ENCODE peak calls at places on chromosomes 3 and 15, in five cellular contexts. V is esophagus muscularis mucosa; W is nephron progenitor cell; F is stimulated activated CD4-positive, alpha-beta T cell treated with anti-CD3 and anti-CD28 coated beads, Interleukin-2, amount 100 ng/mL, for 24 hours; T is C1 segment of cervical spinal cord. M is an unnamed sample.

GRCh38 chr3:62051506-62051905 is 321.8 kb downstream of the FEZF2 start:
- DNase-seq in V (no peak), W (no peak), F (no peak), T (no peak), M (no peak)

GRCh38 chr3:535566-536416 is 339.2 kb downstream of the CHL1 start:
- DNase-seq in V (no peak), W (peak), F (no peak), T (peak), M (no peak)

GRCh38 chr3:16300881-16301359 is 35.9 kb downstream of the OXNAD1 start:
- DNase-seq in V (peak), W (no peak), F (no peak), T (no peak), M (peak)

GRCh38 chr3:177057768-177058167 is 139.5 kb downstream of the TBL1XR1 start:
- DNase-seq in V (no peak), W (no peak), F (peak), T (no peak), M (no peak)

GRCh38 chr15:38193496-38193895 is 59.1 kb upstream of the SPRED1 start:
- DNase-seq in V (no peak), W (no peak), F (no peak), T (no peak), M (no peak)

GRCh38 chr3:16474304-16474703 is 39.2 kb downstream of the RFTN1 start:
- DNase-seq in V (no peak), W (no peak), F (no peak), T (no peak), M (no peak)

GRCh38 chr3:33791477-33792166 is 6.8 kb upstream of the PDCD6IP start:
- DNase-seq in V (no peak), W (no peak), F (no peak), T (no peak), M (peak)

GRCh38 chr3:14082108-14082657 is 42.5 kb downstream of the CHCHD4 start:
- DNase-seq in V (no peak), W (no peak), F (peak), T (no peak), M (no peak)

GRCh38 chr3:190012314-190012782 is 108.3 kb downstream of the P3H2 start:
- DNase-seq in V (no peak), W (no peak), F (no peak), T (no peak), M (no peak)